ENCODE peak calls at places on chromosome 9, in four cellular contexts. H, P, C and G are unnamed samples. For H3K4me1, the result is how much of the 10 kb centered on the place peaks cover.

GRCh38 chr9:93826209-93826608 is 128.9 kb downstream of the BARX1 start:
- DNase-seq in H (no peak), P (no peak), C (no peak), G (no peak)

GRCh38 chr9:116471093-116471906 is 215.8 kb upstream of the TRIM32 start:
- DNase-seq in H (no peak), P (peak), C (no peak), G (no peak)

GRCh38 chr9:85137606-85138150 is 468.1 kb downstream of the NTRK2 start:
- DNase-seq in H (no peak), P (no peak), C (no peak), G (no peak)

GRCh38 chr9:105713260-105713938 is 19.1 kb downstream of the TMEM38B start:
- DNase-seq in H (no peak), P (no peak), C (no peak), G (no peak)

GRCh38 chr9:91954841-91955471 is 4.9 kb upstream of the ROR2 start:
- DNase-seq in H (peak), P (peak), C (peak), G (no peak)

GRCh38 chr9:84435902-84436301 is 95.3 kb upstream of the SLC28A3 start:
- DNase-seq in H (no peak), P (no peak), C (no peak), G (no peak)

GRCh38 chr9:132745911-132746709 is 75.8 kb downstream of the GTF3C4 start:
- DNase-seq in H (no peak), P (no peak), C (no peak), G (no peak)

GRCh38 chr9:111501648-111502047 is 17.5 kb upstream of the ECPAS start:
- DNase-seq in H (no peak), P (no peak), C (no peak), G (no peak)

GRCh38 chr9:75185585-75186170 is 97.4 kb downstream of the OSTF1 start:
- DNase-seq in H (peak), P (no peak), C (peak), G (no peak)

GRCh38 chr9:21976334-21976875 is 17.8 kb downstream of the CDKN2A start:
- DNase-seq in H (no peak), P (no peak), C (no peak), G (no peak)

GRCh38 chr9:21970800-21971620 is 23.2 kb downstream of the CDKN2A start:
- DNase-seq in H (no peak), P (no peak), C (no peak), G (no peak)

GRCh38 chr9:21974542-21975409 is 19.4 kb downstream of the CDKN2A start:
- DNase-seq in H (no peak), P (peak), C (no peak), G (no peak)

GRCh38 chr9:21972361-21972760 is 21.8 kb downstream of the CDKN2A start:
- DNase-seq in H (no peak), P (no peak), C (no peak), G (no peak)

GRCh38 chr9:21974230-21974541 is 20.0 kb downstream of the CDKN2A start:
- DNase-seq in H (no peak), P (no peak), C (no peak), G (no peak)
- H3K4me3 ChIP-seq in H (no peak), P (no peak), C (peak), G (peak)

GRCh38 chr9:124179196-124180071 is 78.3 kb upstream of the NEK6 start:
- DNase-seq in H (no peak), P (no peak), C (no peak), G (no peak)
- TF ChIP-seq CTCF in H (no peak), P (no peak), C (no peak), G (no peak)

DNA sequence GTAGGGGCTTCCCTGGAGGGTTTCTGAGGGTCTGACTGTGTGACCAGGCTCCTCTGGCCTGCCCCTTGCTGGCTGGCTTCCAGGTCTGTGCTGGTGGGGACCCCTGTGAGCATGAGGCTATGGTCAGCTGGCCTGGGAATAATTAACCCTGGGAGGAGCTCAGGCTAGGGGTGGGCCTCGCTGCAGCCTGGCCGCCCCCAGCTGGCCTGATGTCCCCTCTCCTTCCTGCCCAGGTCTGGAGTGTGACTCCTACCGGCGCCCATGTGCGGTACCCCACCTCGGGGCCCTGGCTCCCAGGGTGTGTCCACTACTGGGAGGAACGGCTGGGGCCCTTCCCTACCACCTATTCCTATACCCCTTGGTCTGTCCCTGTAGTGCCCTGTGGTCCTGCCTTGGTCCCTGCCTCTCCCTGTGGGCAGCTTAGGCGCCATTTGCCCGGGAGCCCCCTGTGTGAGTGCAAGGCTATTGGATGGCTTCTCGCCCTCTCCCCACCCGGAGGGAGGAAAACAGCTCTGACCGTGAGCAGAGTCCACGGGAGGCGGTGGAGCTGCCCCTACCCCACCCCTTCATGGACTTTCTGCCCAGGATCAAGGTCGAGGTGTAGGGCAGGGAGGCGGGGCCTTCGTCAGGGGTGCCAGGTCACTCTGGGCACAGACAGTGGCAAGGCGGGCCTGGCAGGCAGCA is 9.4 kb downstream of the RXRA start:
- DNase-seq in H (no peak), P (no peak), C (peak), G (no peak)
- H3K4me1 ChIP-seq in H (under half), P (half or more), C (half or more), G (half or more)

DNA sequence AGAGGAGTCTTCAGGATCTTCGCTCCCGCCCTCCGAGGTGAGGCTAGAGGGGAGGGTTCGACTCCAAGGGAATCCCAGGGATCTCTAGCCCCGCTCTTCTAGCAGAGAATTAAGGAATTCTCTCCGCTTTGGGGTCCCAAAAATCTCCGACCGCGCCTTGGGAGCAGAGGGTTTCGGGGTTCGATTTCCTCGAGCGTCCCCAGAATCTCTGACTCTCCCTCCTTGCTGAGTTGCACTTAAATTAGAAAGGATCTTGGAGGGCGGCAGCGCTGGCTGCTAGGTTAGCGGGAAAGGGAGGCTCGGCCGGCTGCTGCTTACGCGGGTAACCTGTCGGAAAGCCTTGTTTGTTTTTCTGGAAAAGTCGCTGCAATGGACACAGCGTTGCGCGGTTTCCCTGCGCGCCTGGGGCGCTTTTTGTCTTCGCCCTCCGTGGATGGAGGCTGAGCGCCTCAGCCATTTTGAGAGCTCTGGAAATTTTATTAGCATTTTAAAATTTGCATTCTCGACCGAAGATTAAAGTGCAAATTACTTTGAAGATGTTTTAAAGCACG is 1.5 kb downstream of the DMRT1 start:
- DNase-seq in H (no peak), P (no peak), C (no peak), G (no peak)
- H3K4me3 ChIP-seq in H (no peak), P (no peak), C (no peak), G (no peak)

GRCh38 chr9:121720311-121720991 is 69.0 kb downstream of the DAB2IP start:
- DNase-seq in H (peak), P (no peak), C (peak), G (no peak)
- TF ChIP-seq CTCF in H (no peak), P (no peak), C (no peak), G (no peak)

GRCh38 chr9:7259544-7260241 is 501.9 kb downstream of the KDM4C start:
- DNase-seq in H (peak), P (no peak), C (no peak), G (no peak)

DNA sequence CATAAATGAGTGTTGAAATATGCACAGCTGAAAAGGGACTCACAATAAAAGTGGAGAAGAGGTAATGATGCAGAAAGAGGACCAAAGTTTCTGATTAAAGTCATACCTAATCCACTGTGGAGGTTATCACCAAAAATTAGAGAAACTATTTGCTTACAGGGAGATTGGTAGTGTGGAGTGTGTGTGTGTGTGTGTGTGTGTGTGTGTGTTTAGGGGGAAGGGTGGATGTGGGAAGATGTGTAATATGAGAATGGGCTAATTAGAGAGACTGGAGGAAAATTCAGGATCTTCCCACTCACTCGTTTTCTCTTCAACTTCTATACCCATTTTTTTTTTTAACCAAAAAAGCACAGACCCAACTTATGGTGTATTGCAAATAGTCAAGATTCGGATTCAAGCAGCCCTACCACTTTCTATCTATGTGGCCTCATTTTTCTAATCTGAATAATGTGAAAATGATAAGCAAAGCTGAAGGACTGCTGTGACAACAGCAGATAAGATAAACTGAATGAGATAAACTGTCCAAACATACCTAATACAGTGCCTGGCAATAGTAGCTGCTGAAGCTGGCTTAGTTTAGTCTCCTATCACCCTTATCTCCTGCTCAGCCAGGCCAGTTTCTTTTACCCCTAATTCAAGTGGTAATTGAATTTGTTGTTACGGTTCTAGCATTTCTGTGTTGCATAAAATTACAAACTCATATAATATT is 501.1 kb downstream of the KDM4C start:
- DNase-seq in H (no peak), P (no peak), C (no peak), G (no peak)
- H3K4me1 ChIP-seq in H (under half), P (under half), C (under half), G (under half)

GRCh38 chr9:88773627-88774244 is 217.5 kb upstream of the S1PR3 start:
- DNase-seq in H (no peak), P (no peak), C (no peak), G (no peak)

GRCh38 chr9:88776717-88777497 is 214.4 kb upstream of the S1PR3 start:
- DNase-seq in H (peak), P (no peak), C (no peak), G (no peak)

GRCh38 chr9:88775559-88775958 is 215.7 kb upstream of the S1PR3 start:
- DNase-seq in H (peak), P (no peak), C (no peak), G (no peak)

GRCh38 chr9:88775966-88776365 is 215.3 kb upstream of the S1PR3 start:
- DNase-seq in H (no peak), P (no peak), C (no peak), G (no peak)

DNA sequence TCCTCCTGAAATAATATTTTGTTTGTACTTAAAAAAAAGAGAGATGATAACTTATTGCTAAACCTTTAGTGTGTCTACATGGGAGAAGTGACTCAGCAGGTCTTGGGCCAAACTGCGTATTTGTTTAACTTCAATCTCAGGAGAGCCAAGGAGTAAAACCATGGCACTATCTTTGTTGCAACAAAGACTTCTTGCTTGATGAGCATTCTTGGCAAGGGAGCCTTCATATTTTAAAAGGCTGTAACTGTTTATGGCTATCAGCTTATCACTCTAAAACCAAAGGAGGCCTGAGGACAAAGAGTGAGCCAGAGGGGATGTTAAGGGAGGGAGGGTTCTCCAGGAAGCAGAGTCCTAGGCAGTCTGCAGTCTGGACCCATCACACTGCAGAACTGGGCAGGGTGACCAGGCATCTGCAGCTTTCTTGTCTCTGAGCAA is 216.2 kb upstream of the S1PR3 start:
- DNase-seq in H (peak), P (peak), C (no peak), G (no peak)
- H3K4me3 ChIP-seq in H (peak), P (no peak), C (no peak), G (no peak)